ENCODE peak calls at places on chromosome 22, in four cellular contexts. T is AG09319, B is OCI-LY7, P is HL-60. F is an unnamed sample.

GRCh38 chr22:40147388-40148176 is 30.1 kb upstream of the TNRC6B start:
- DNase-seq in T (no peak), B (no peak), P (peak; percentile 43), F (no peak)

GRCh38 chr22:19776433-19777031 is 16.0 kb downstream of the TBX1 start:
- DNase-seq in T (no peak), B (peak; percentile 31), P (no peak), F (no peak)

GRCh38 chr22:38554281-38554680 is 15.7 kb downstream of the DMC1 start:
- DNase-seq in T (peak; percentile 67), B (no peak), P (no peak), F (no peak)

GRCh38 chr22:48258108-48258705 is 1495.8 kb downstream of the TBC1D22A start:
- DNase-seq in T (no peak), B (peak; percentile 11), P (no peak), F (no peak)

GRCh38 chr22:32396255-32396654 is 15.8 kb downstream of the RTCB start:
- DNase-seq in T (no peak), B (no peak), P (no peak), F (no peak)

GRCh38 chr22:17874231-17874630 is 100.0 kb upstream of the BID start:
- DNase-seq in T (no peak), B (no peak), P (no peak), F (no peak)

GRCh38 chr22:24595863-24596262 is 3.0 kb upstream of the LRRC75B start:
- DNase-seq in T (no peak), B (no peak), P (no peak), F (no peak)

GRCh38 chr22:24465566-24465965 is 29.6 kb upstream of the UPB1 start:
- DNase-seq in T (no peak), B (no peak), P (no peak), F (no peak)

GRCh38 chr22:35149149-35149548 is 83.2 kb downstream of the ISX start:
- DNase-seq in T (no peak), B (no peak), P (no peak), F (no peak)

GRCh38 chr22:44990810-44991209 is 19.0 kb downstream of the PHF21B start:
- DNase-seq in T (no peak), B (no peak), P (no peak), F (no peak)

GRCh38 chr22:44991218-44991617 is 18.6 kb downstream of the PHF21B start:
- DNase-seq in T (no peak), B (no peak), P (no peak), F (no peak)

GRCh38 chr22:44990328-44990727 is 19.5 kb downstream of the PHF21B start:
- DNase-seq in T (no peak), B (no peak), P (no peak), F (no peak)

GRCh38 chr22:44985906-44986527 is 23.8 kb downstream of the PHF21B start:
- DNase-seq in T (no peak), B (no peak), P (no peak), F (no peak)

GRCh38 chr22:44988671-44989070 is 21.1 kb downstream of the PHF21B start:
- DNase-seq in T (no peak), B (no peak), P (no peak), F (no peak)
- TF ChIP-seq CTCF in T (no peak), B (no peak), P (no peak), F (peak; percentile 6)

GRCh38 chr22:46535876-46536558 is 1.4 kb downstream of the CELSR1 start:
- DNase-seq in T (no peak), B (no peak), P (no peak), F (no peak)
- TF ChIP-seq CTCF in T (no peak), B (no peak), P (no peak), F (no peak)

GRCh38 chr22:21450320-21450831 is 16.8 kb upstream of the TMEM191C start:
- DNase-seq in T (no peak), B (no peak), P (no peak), F (no peak)
- TF ChIP-seq CTCF in T (no peak), B (peak; percentile 35), P (no peak), F (no peak)

GRCh38 chr22:45552580-45553332 is 50.1 kb downstream of the FBLN1 start:
- DNase-seq in T (peak; percentile 95), B (no peak), P (peak; percentile 65), F (no peak)
- TF ChIP-seq CTCF in T (peak; percentile 65), B (peak; percentile 26), P (peak; percentile 20), F (no peak)

GRCh38 chr22:30866216-30866615 is 102.4 kb downstream of the MORC2 start:
- DNase-seq in T (no peak), B (no peak), P (no peak), F (no peak)

GRCh38 chr22:30867746-30868662 is 100.6 kb downstream of the MORC2 start:
- DNase-seq in T (no peak), B (no peak), P (no peak), F (no peak)

GRCh38 chr22:30868663-30869385 is 99.8 kb downstream of the MORC2 start:
- DNase-seq in T (no peak), B (no peak), P (no peak), F (no peak)

GRCh38 chr22:30865656-30866055 is 102.9 kb downstream of the MORC2 start:
- DNase-seq in T (no peak), B (no peak), P (no peak), F (no peak)

DNA sequence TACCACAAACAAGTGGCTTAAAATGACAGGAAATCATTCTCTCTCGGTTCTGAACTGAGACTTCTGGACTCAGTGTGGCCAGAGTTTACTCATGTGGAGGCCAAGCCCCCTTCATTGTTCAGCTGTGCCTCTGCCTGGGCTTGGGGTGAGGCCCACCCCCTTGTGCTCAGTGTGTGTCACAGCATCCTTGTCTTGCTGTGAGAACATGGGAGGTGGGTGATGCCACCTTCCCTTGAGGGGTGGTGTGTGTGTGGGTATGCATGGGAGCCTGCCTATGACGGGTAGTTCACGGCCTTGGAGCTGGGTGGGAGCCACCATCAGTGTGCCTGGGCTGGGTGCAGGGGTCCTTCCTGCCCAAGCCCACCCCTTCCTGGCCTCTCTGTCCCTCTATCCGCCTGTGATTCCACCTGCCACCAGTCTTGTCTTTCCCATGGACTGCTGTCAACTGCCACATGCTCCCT is 101.7 kb downstream of the MORC2 start:
- DNase-seq in T (no peak), B (peak; percentile 9), P (no peak), F (no peak)
- TF ChIP-seq CTCF in T (no peak), B (peak; percentile 37), P (no peak), F (peak; percentile 18)

DNA sequence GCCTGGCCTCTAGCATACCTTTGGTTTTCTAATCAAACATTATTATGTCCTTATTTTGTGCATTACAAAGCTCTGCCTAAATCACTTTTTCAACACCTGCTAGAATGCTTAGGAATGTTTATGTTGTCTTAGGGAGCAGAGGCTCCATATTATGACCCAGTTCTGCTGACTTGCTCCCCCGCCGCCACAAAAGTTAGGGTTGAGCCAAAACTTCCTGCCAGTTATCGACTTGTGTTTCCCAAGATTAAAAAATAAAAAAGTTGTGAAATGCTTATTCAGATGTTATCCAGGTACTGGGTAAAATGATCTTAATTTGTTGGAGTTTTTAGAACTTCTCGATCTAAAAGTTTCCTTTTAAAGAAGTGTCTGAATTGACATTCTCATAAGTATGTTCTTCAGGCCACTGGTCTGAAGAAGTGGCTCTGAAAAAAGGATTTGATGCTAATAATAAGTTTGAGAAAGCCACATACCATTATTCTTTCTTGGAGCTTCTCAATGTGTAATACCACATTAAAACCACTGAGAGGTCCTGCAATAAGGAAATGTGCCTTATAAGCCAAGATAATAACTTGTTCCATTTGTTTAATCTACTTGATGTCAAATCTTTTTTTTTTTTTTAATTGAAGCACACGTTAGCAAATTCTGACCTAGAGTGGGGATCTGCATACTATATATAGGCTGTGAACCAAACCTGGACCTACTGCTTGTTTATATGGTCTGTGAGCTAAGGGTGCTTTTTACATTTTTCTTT is 2.2 kb downstream of the RNF185 start:
- DNase-seq in T (no peak), B (no peak), P (no peak), F (no peak)
- TF ChIP-seq CTCF in T (peak; percentile 6), B (peak; percentile 22), P (no peak), F (no peak)

GRCh38 chr22:30969532-30970355 is 679 bp downstream of the TUG1 start:
- DNase-seq in T (peak; percentile 7), B (peak; percentile 79), P (peak; percentile 38), F (peak; percentile 69)
- TF ChIP-seq CTCF in T (peak; percentile 4), B (peak; percentile 47), P (no peak), F (no peak)